ENCODE peak calls at places on chromosomes 11 and 22, in six cellular contexts. One of them, this sample, is unnamed.

GRCh38 chr11:117188620-117189081 is 10.1 kb downstream of the SIDT2 start:
- DNase-seq in psoas muscle: no peak
- DNase-seq in bronchial epithelial cell: no peak
- DNase-seq in CD4-positive, alpha-beta T cell: no peak
- DNase-seq in HFF-Myc: no peak
- DNase-seq in HFFc6: no peak
- DNase-seq in this sample: no peak

GRCh38 chr11:31804439-31805036 is 6.6 kb downstream of the PAX6 start:
- DNase-seq in bronchial epithelial cell: no peak
- DNase-seq in psoas muscle: peak
- DNase-seq in HFF-Myc: no peak
- DNase-seq in HFFc6: no peak
- DNase-seq in CD4-positive, alpha-beta T cell: no peak
- DNase-seq in this sample: peak

GRCh38 chr11:63508009-63508408 is 2.1 kb downstream of the LGALS12 start:
- DNase-seq in psoas muscle: peak
- DNase-seq in bronchial epithelial cell: no peak
- DNase-seq in HFF-Myc: no peak
- DNase-seq in CD4-positive, alpha-beta T cell: no peak
- DNase-seq in HFFc6: peak
- DNase-seq in this sample: no peak

GRCh38 chr11:26847459-26847858 is 125.6 kb upstream of the SLC5A12 start:
- DNase-seq in HFFc6: no peak
- DNase-seq in CD4-positive, alpha-beta T cell: no peak
- DNase-seq in HFF-Myc: no peak
- DNase-seq in psoas muscle: no peak
- DNase-seq in bronchial epithelial cell: no peak
- DNase-seq in this sample: no peak

GRCh38 chr22:27238935-27239510 is 562.5 kb downstream of the MN1 start:
- DNase-seq in HFF-Myc: peak
- DNase-seq in CD4-positive, alpha-beta T cell: no peak
- DNase-seq in psoas muscle: peak
- DNase-seq in bronchial epithelial cell: peak
- DNase-seq in HFFc6: peak
- DNase-seq in this sample: no peak

GRCh38 chr11:123173040-123173855 is 21.8 kb downstream of the CLMP start:
- DNase-seq in psoas muscle: no peak
- DNase-seq in bronchial epithelial cell: peak
- DNase-seq in HFF-Myc: peak
- DNase-seq in CD4-positive, alpha-beta T cell: no peak
- DNase-seq in HFFc6: peak
- DNase-seq in this sample: no peak

GRCh38 chr11:76030973-76031590 is 175.2 kb downstream of the WNT11 start:
- DNase-seq in HFF-Myc: no peak
- DNase-seq in psoas muscle: no peak
- DNase-seq in bronchial epithelial cell: peak
- DNase-seq in CD4-positive, alpha-beta T cell: no peak
- DNase-seq in HFFc6: no peak
- DNase-seq in this sample: no peak

GRCh38 chr11:12755510-12755909 is 81.3 kb downstream of the TEAD1 start:
- DNase-seq in HFFc6: no peak
- DNase-seq in bronchial epithelial cell: peak
- DNase-seq in psoas muscle: no peak
- DNase-seq in CD4-positive, alpha-beta T cell: no peak
- DNase-seq in HFF-Myc: no peak
- DNase-seq in this sample: no peak

GRCh38 chr22:25023879-25024278 is 71.4 kb downstream of the KIAA1671 start:
- DNase-seq in bronchial epithelial cell: no peak
- DNase-seq in CD4-positive, alpha-beta T cell: no peak
- DNase-seq in psoas muscle: no peak
- DNase-seq in HFF-Myc: no peak
- DNase-seq in HFFc6: peak
- DNase-seq in this sample: no peak

GRCh38 chr22:22526125-22526912 is 6.2 kb upstream of the ZNF280A start:
- DNase-seq in HFF-Myc: no peak
- DNase-seq in psoas muscle: no peak
- DNase-seq in bronchial epithelial cell: no peak
- DNase-seq in HFFc6: no peak
- DNase-seq in CD4-positive, alpha-beta T cell: no peak
- DNase-seq in this sample: no peak

GRCh38 chr22:21970800-21971617 is 11.6 kb downstream of the TOP3B start:
- DNase-seq in bronchial epithelial cell: no peak
- DNase-seq in psoas muscle: no peak
- DNase-seq in HFF-Myc: no peak
- DNase-seq in HFFc6: no peak
- DNase-seq in CD4-positive, alpha-beta T cell: no peak
- DNase-seq in this sample: no peak

GRCh38 chr22:38756631-38757463 is 1.0 kb upstream of the SUN2 start:
- DNase-seq in psoas muscle: peak
- DNase-seq in HFF-Myc: no peak
- DNase-seq in CD4-positive, alpha-beta T cell: no peak
- DNase-seq in HFFc6: no peak
- DNase-seq in bronchial epithelial cell: no peak
- DNase-seq in this sample: no peak

GRCh38 chr11:123448798-123449197 is 18.7 kb downstream of the GRAMD1B start:
- DNase-seq in HFFc6: no peak
- DNase-seq in HFF-Myc: no peak
- DNase-seq in bronchial epithelial cell: no peak
- DNase-seq in psoas muscle: no peak
- DNase-seq in CD4-positive, alpha-beta T cell: no peak
- DNase-seq in this sample: no peak

GRCh38 chr11:111718436-111719325 is 47.5 kb downstream of the PPP2R1B start:
- DNase-seq in HFF-Myc: no peak
- DNase-seq in bronchial epithelial cell: peak
- DNase-seq in CD4-positive, alpha-beta T cell: no peak
- DNase-seq in HFFc6: peak
- DNase-seq in psoas muscle: no peak
- DNase-seq in this sample: no peak

GRCh38 chr11:131279685-131280084 is 90.7 kb upstream of the NTM start:
- DNase-seq in psoas muscle: no peak
- DNase-seq in bronchial epithelial cell: peak
- DNase-seq in HFF-Myc: no peak
- DNase-seq in CD4-positive, alpha-beta T cell: no peak
- DNase-seq in HFFc6: no peak
- DNase-seq in this sample: no peak

GRCh38 chr22:33296941-33297340 is 238.8 kb upstream of the SYN3 start:
- DNase-seq in bronchial epithelial cell: no peak
- DNase-seq in CD4-positive, alpha-beta T cell: no peak
- DNase-seq in HFFc6: no peak
- DNase-seq in HFF-Myc: no peak
- DNase-seq in psoas muscle: no peak
- DNase-seq in this sample: no peak

GRCh38 chr11:24239016-24239720 is 257.7 kb upstream of the LUZP2 start:
- DNase-seq in CD4-positive, alpha-beta T cell: no peak
- DNase-seq in HFF-Myc: no peak
- DNase-seq in HFFc6: peak
- DNase-seq in psoas muscle: no peak
- DNase-seq in bronchial epithelial cell: peak
- DNase-seq in this sample: no peak

GRCh38 chr11:1693327-1694063 is 3.5 kb upstream of the KRTAP5-6 start:
- DNase-seq in psoas muscle: peak
- DNase-seq in HFF-Myc: peak
- DNase-seq in bronchial epithelial cell: peak
- DNase-seq in CD4-positive, alpha-beta T cell: peak
- DNase-seq in HFFc6: peak
- DNase-seq in this sample: peak

GRCh38 chr11:79200398-79201070 is 240.3 kb downstream of the TENM4 start:
- DNase-seq in HFF-Myc: no peak
- DNase-seq in bronchial epithelial cell: peak
- DNase-seq in CD4-positive, alpha-beta T cell: no peak
- DNase-seq in psoas muscle: no peak
- DNase-seq in HFFc6: peak
- DNase-seq in this sample: no peak

GRCh38 chr22:33018232-33018864 is 39.8 kb downstream of the SYN3 start:
- DNase-seq in CD4-positive, alpha-beta T cell: no peak
- DNase-seq in bronchial epithelial cell: peak
- DNase-seq in psoas muscle: peak
- DNase-seq in HFFc6: peak
- DNase-seq in HFF-Myc: peak
- DNase-seq in this sample: no peak

GRCh38 chr11:59755701-59756495 is 722 bp downstream of the STX3 start:
- DNase-seq in bronchial epithelial cell: peak
- DNase-seq in psoas muscle: peak
- DNase-seq in HFFc6: peak
- DNase-seq in HFF-Myc: no peak
- DNase-seq in CD4-positive, alpha-beta T cell: peak
- DNase-seq in this sample: no peak

GRCh38 chr11:69682221-69682620 is 7.1 kb upstream of the LTO1 start:
- DNase-seq in HFF-Myc: no peak
- DNase-seq in psoas muscle: no peak
- DNase-seq in bronchial epithelial cell: no peak
- DNase-seq in CD4-positive, alpha-beta T cell: no peak
- DNase-seq in HFFc6: no peak
- DNase-seq in this sample: no peak

GRCh38 chr11:69685348-69685747 is 10.2 kb upstream of the LTO1 start:
- DNase-seq in bronchial epithelial cell: no peak
- DNase-seq in HFF-Myc: no peak
- DNase-seq in CD4-positive, alpha-beta T cell: no peak
- DNase-seq in psoas muscle: no peak
- DNase-seq in HFFc6: no peak
- DNase-seq in this sample: no peak

GRCh38 chr11:69684651-69685050 is 9.5 kb upstream of the LTO1 start:
- DNase-seq in psoas muscle: no peak
- DNase-seq in bronchial epithelial cell: no peak
- DNase-seq in HFFc6: no peak
- DNase-seq in CD4-positive, alpha-beta T cell: no peak
- DNase-seq in HFF-Myc: no peak
- DNase-seq in this sample: no peak

GRCh38 chr11:69682681-69683326 is 7.7 kb upstream of the LTO1 start:
- DNase-seq in CD4-positive, alpha-beta T cell: no peak
- DNase-seq in bronchial epithelial cell: no peak
- DNase-seq in psoas muscle: no peak
- DNase-seq in HFF-Myc: no peak
- DNase-seq in HFFc6: no peak
- DNase-seq in this sample: no peak

DNA sequence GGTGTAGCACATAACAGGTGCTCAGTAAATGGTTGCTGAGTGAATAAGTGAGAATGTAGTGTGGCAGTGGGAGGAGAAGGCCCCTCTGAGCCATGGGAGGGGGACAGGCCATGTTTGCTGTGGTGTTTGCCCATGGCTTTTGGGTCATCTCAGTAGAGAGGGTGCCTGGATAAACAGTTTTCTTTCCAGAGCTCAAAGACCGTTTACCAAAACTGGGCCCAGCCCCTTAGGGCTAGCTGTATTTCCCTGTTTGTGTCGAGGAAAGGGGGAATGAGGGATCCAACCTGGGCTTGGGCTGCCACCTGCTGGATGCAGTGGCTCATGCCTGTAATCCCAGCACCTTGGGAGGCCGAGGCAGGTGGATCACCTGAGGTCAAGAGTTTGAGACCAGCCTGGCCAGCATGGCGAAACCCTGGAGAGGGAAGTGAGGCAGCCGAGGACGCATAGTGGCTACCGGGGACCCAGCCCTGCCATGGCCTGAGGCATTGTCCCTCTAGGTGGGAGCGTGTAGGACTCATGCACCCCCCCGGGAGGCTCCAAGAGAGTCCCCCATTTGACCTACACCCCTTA is 8.7 kb upstream of the LTO1 start:
- DNase-seq in psoas muscle: no peak
- DNase-seq in bronchial epithelial cell: peak
- DNase-seq in HFF-Myc: no peak
- DNase-seq in CD4-positive, alpha-beta T cell: no peak
- DNase-seq in HFFc6: no peak
- DNase-seq in this sample: no peak
- TF ChIP-seq CTCF in psoas muscle: no peak
- TF ChIP-seq CTCF in bronchial epithelial cell: peak
- TF ChIP-seq CTCF in HFF-Myc: peak
- TF ChIP-seq CTCF in CD4-positive, alpha-beta T cell: no peak
- TF ChIP-seq CTCF in HFFc6: peak
- TF ChIP-seq CTCF in this sample: peak

GRCh38 chr11:66718320-66718971 is 10.6 kb downstream of the SPTBN2 start:
- DNase-seq in bronchial epithelial cell: peak
- DNase-seq in HFF-Myc: no peak
- DNase-seq in HFFc6: no peak
- DNase-seq in psoas muscle: peak
- DNase-seq in CD4-positive, alpha-beta T cell: no peak
- DNase-seq in this sample: no peak
- TF ChIP-seq CTCF in bronchial epithelial cell: peak
- TF ChIP-seq CTCF in HFF-Myc: no peak
- TF ChIP-seq CTCF in HFFc6: no peak
- TF ChIP-seq CTCF in psoas muscle: no peak
- TF ChIP-seq CTCF in CD4-positive, alpha-beta T cell: no peak
- TF ChIP-seq CTCF in this sample: no peak

GRCh38 chr22:47600281-47600680 is 837.8 kb downstream of the TBC1D22A start:
- DNase-seq in HFFc6: no peak
- DNase-seq in bronchial epithelial cell: no peak
- DNase-seq in HFF-Myc: no peak
- DNase-seq in psoas muscle: no peak
- DNase-seq in CD4-positive, alpha-beta T cell: no peak
- DNase-seq in this sample: no peak

GRCh38 chr22:47600791-47601400 is 838.4 kb downstream of the TBC1D22A start:
- DNase-seq in HFF-Myc: no peak
- DNase-seq in CD4-positive, alpha-beta T cell: no peak
- DNase-seq in psoas muscle: no peak
- DNase-seq in bronchial epithelial cell: no peak
- DNase-seq in HFFc6: no peak
- DNase-seq in this sample: no peak

GRCh38 chr22:47599753-47600152 is 837.3 kb downstream of the TBC1D22A start:
- DNase-seq in HFFc6: no peak
- DNase-seq in HFF-Myc: no peak
- DNase-seq in CD4-positive, alpha-beta T cell: no peak
- DNase-seq in psoas muscle: no peak
- DNase-seq in bronchial epithelial cell: no peak
- DNase-seq in this sample: no peak

GRCh38 chr22:47597041-47597440 is 834.6 kb downstream of the TBC1D22A start:
- DNase-seq in bronchial epithelial cell: no peak
- DNase-seq in CD4-positive, alpha-beta T cell: no peak
- DNase-seq in HFFc6: no peak
- DNase-seq in psoas muscle: no peak
- DNase-seq in HFF-Myc: no peak
- DNase-seq in this sample: no peak

GRCh38 chr22:47598864-47599263 is 836.4 kb downstream of the TBC1D22A start:
- DNase-seq in psoas muscle: no peak
- DNase-seq in CD4-positive, alpha-beta T cell: no peak
- DNase-seq in HFF-Myc: no peak
- DNase-seq in bronchial epithelial cell: no peak
- DNase-seq in HFFc6: no peak
- DNase-seq in this sample: no peak
- TF ChIP-seq CTCF in psoas muscle: no peak
- TF ChIP-seq CTCF in CD4-positive, alpha-beta T cell: no peak
- TF ChIP-seq CTCF in HFF-Myc: no peak
- TF ChIP-seq CTCF in bronchial epithelial cell: no peak
- TF ChIP-seq CTCF in HFFc6: no peak
- TF ChIP-seq CTCF in this sample: no peak

GRCh38 chr11:134738581-134738980 is 326.5 kb upstream of the B3GAT1 start:
- DNase-seq in HFFc6: no peak
- DNase-seq in psoas muscle: no peak
- DNase-seq in HFF-Myc: no peak
- DNase-seq in CD4-positive, alpha-beta T cell: no peak
- DNase-seq in bronchial epithelial cell: no peak
- DNase-seq in this sample: no peak
- TF ChIP-seq CTCF in HFFc6: no peak
- TF ChIP-seq CTCF in psoas muscle: no peak
- TF ChIP-seq CTCF in HFF-Myc: no peak
- TF ChIP-seq CTCF in CD4-positive, alpha-beta T cell: no peak
- TF ChIP-seq CTCF in bronchial epithelial cell: no peak
- TF ChIP-seq CTCF in this sample: no peak